ENCODE peak calls at places on chromosome 3, in four cellular contexts. Z, M, Y and G are unnamed samples.

GRCh38 chr3:51388286-51389029 is 2.6 kb upstream of the RBM15B start:
- DNase-seq in Z (no peak), M (no peak), Y (peak), G (peak)

GRCh38 chr3:108099679-108100428 is 9.0 kb upstream of the CD47 start:
- DNase-seq in Z (peak), M (no peak), Y (no peak), G (no peak)

GRCh38 chr3:194112120-194113106 is 23.5 kb upstream of the HES1 start:
- DNase-seq in Z (no peak), M (no peak), Y (peak), G (no peak)

GRCh38 chr3:33395900-33396299 is 44.3 kb downstream of the UBP1 start:
- DNase-seq in Z (no peak), M (no peak), Y (no peak), G (no peak)

GRCh38 chr3:126137490-126138130 is 42.8 kb downstream of the ALDH1L1 start:
- DNase-seq in Z (no peak), M (no peak), Y (no peak), G (no peak)

GRCh38 chr3:127473244-127474024 is 117.1 kb downstream of the TPRA1 start:
- DNase-seq in Z (peak), M (peak), Y (peak), G (peak)

GRCh38 chr3:197363553-197364409 is 65.4 kb upstream of the DLG1 start:
- DNase-seq in Z (no peak), M (peak), Y (peak), G (no peak)

GRCh38 chr3:108528459-108529231 is 18.2 kb upstream of the MYH15 start:
- DNase-seq in Z (no peak), M (no peak), Y (no peak), G (no peak)

GRCh38 chr3:159486580-159486979 is 502.1 kb upstream of the IL12A start:
- DNase-seq in Z (no peak), M (no peak), Y (peak), G (peak)

GRCh38 chr3:175193815-175194518 is 334.8 kb downstream of the NAALADL2 start:
- DNase-seq in Z (no peak), M (no peak), Y (no peak), G (peak)

GRCh38 chr3:79960594-79960993 is 192.8 kb upstream of the ROBO1 start:
- DNase-seq in Z (no peak), M (no peak), Y (no peak), G (no peak)

GRCh38 chr3:197562398-197563251 is 6.9 kb upstream of the BDH1 start:
- DNase-seq in Z (no peak), M (no peak), Y (no peak), G (no peak)

GRCh38 chr3:13404625-13405452 is 15.3 kb downstream of the NUP210 start:
- DNase-seq in Z (peak), M (no peak), Y (no peak), G (no peak)

GRCh38 chr3:52030725-52031330 is 25.5 kb downstream of the DUSP7 start:
- DNase-seq in Z (no peak), M (peak), Y (no peak), G (no peak)

GRCh38 chr3:119258915-119259314 is 18.2 kb upstream of the B4GALT4 start:
- DNase-seq in Z (no peak), M (no peak), Y (no peak), G (no peak)

GRCh38 chr3:98185180-98185579 is 18.7 kb downstream of the OR5H15 start:
- DNase-seq in Z (no peak), M (no peak), Y (no peak), G (peak)

DNA sequence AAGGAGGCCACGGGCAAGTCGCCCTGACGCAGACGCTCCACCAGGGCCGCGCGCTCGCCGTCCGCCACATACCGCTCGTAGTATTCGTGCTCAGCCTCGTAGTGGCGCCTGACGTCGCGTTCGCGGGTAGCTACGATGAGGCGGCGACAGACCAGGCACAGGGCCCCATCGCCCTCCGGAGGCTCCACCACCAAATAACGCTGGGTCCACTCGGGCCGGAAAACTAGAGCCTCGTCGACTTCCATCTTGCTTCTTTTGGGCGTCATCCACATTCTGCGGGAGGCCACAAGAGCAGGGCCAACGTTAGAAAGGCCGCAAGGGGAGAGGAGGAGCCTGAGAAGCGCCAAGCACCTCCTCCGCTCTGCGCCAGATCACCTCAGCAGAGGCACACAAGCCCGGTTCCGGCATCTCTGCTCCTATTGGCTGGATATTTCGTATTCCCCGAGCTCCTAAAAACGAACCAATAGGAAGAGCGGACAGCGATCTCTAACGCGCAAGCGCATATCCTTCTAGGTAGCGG is at the start of gene EPM2AIP1:
- DNase-seq in Z (peak), M (peak), Y (no peak), G (no peak)
- TF ChIP-seq CTCF in Z (peak), M (peak), Y (peak), G (no peak)

DNA sequence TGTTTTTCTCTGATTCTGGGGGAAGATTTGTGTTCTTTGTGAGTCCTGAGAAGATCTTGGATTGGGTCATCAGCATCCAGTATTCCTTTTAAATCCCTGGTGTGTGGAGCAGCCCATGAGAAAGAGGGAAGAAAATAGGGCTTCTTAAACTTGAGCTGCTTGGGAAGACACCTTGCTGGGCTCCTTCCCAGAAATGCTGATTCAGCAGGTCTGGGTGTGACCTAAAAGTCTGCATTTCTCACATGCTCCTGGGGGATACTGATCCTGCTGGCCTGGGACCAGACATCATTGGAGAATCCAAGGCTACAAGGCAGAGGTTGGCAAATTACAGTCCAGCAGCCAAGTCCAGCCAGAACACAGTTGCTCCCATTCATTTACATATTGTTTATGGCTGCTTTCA is 54.2 kb upstream of the CMTM7 start:
- DNase-seq in Z (no peak), M (no peak), Y (no peak), G (no peak)
- TF ChIP-seq ELF1 in Z (no peak), M (no peak), Y (no peak), G (no peak)

GRCh38 chr3:133945696-133946095 is 50.0 kb upstream of the RAB6B start:
- DNase-seq in Z (no peak), M (no peak), Y (no peak), G (no peak)
- TF ChIP-seq RAD21 in Z (no peak), M (no peak), Y (no peak), G (no peak)

GRCh38 chr3:103690536-103690935 is 1255.7 kb downstream of the ZPLD1 start:
- DNase-seq in Z (no peak), M (no peak), Y (no peak), G (no peak)
- TF ChIP-seq CTCF in Z (no peak), M (no peak), Y (no peak), G (no peak)

GRCh38 chr3:87122766-87123165 is 104.3 kb upstream of the CHMP2B start:
- DNase-seq in Z (no peak), M (no peak), Y (no peak), G (no peak)
- TF ChIP-seq ELF1 in Z (no peak), M (no peak), Y (no peak), G (no peak)

GRCh38 chr3:154954750-154955149 is 125.4 kb upstream of the MME start:
- DNase-seq in Z (peak), M (no peak), Y (no peak), G (peak)
- TF ChIP-seq RAD21 in Z (peak), M (peak), Y (no peak), G (peak)

GRCh38 chr3:185720326-185720725 is 104.5 kb downstream of the IGF2BP2 start:
- DNase-seq in Z (no peak), M (no peak), Y (no peak), G (no peak)

GRCh38 chr3:185718736-185719456 is 105.9 kb downstream of the IGF2BP2 start:
- DNase-seq in Z (no peak), M (no peak), Y (no peak), G (no peak)

GRCh38 chr3:185716436-185717090 is 108.3 kb downstream of the IGF2BP2 start:
- DNase-seq in Z (no peak), M (no peak), Y (no peak), G (no peak)

GRCh38 chr3:185717121-185717520 is 107.7 kb downstream of the IGF2BP2 start:
- DNase-seq in Z (no peak), M (no peak), Y (no peak), G (no peak)

GRCh38 chr3:185717627-185718330 is 107.1 kb downstream of the IGF2BP2 start:
- DNase-seq in Z (no peak), M (no peak), Y (peak), G (no peak)
- TF ChIP-seq CTCF in Z (no peak), M (no peak), Y (no peak), G (no peak)

GRCh38 chr3:9727743-9728142 is 3.8 kb upstream of the BRPF1 start:
- DNase-seq in Z (peak), M (no peak), Y (no peak), G (no peak)

GRCh38 chr3:9727041-9727595 is 4.4 kb upstream of the BRPF1 start:
- DNase-seq in Z (peak), M (peak), Y (peak), G (peak)

GRCh38 chr3:9729419-9729818 is 2.1 kb upstream of the BRPF1 start:
- DNase-seq in Z (no peak), M (no peak), Y (no peak), G (no peak)

GRCh38 chr3:9721698-9722057 is 9.9 kb upstream of the BRPF1 start:
- DNase-seq in Z (no peak), M (no peak), Y (no peak), G (no peak)

DNA sequence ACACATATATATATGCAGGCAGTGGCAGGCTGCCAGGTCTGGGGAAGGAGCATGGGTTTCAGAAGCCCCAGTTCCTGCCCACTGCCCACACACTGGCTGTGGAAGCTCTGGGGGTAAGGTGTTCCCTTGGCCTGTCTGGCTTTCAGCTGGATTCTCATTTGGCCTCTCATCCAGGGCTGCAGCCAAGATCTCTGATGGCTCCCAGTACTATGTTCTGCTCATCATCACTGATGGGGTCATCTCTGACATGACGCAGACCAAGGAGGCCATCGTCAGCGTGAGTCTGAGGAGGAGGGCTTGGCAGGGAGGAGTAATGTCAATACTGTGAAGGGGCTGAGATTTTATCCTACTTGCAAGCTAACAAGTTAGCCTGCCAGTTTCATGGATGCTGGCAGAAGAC is 5.8 kb upstream of the BRPF1 start:
- DNase-seq in Z (no peak), M (no peak), Y (no peak), G (no peak)
- TF ChIP-seq ELF1 in Z (no peak), M (no peak), Y (no peak), G (no peak)

GRCh38 chr3:47392933-47393332 is 12.1 kb downstream of the PTPN23 start:
- DNase-seq in Z (no peak), M (no peak), Y (no peak), G (no peak)

GRCh38 chr3:47394140-47394855 is 13.5 kb downstream of the PTPN23 start:
- DNase-seq in Z (no peak), M (peak), Y (peak), G (no peak)

GRCh38 chr3:47398218-47398617 is 17.4 kb downstream of the PTPN23 start:
- DNase-seq in Z (no peak), M (no peak), Y (no peak), G (no peak)

GRCh38 chr3:47399016-47399415 is 18.2 kb downstream of the PTPN23 start:
- DNase-seq in Z (no peak), M (no peak), Y (no peak), G (no peak)

GRCh38 chr3:47394867-47395266 is 14.0 kb downstream of the PTPN23 start:
- DNase-seq in Z (no peak), M (peak), Y (no peak), G (no peak)
- TF ChIP-seq RAD21 in Z (no peak), M (no peak), Y (no peak), G (no peak)

GRCh38 chr3:189053327-189053726 is 118.4 kb upstream of the TPRG1 start:
- DNase-seq in Z (no peak), M (no peak), Y (no peak), G (no peak)

DNA sequence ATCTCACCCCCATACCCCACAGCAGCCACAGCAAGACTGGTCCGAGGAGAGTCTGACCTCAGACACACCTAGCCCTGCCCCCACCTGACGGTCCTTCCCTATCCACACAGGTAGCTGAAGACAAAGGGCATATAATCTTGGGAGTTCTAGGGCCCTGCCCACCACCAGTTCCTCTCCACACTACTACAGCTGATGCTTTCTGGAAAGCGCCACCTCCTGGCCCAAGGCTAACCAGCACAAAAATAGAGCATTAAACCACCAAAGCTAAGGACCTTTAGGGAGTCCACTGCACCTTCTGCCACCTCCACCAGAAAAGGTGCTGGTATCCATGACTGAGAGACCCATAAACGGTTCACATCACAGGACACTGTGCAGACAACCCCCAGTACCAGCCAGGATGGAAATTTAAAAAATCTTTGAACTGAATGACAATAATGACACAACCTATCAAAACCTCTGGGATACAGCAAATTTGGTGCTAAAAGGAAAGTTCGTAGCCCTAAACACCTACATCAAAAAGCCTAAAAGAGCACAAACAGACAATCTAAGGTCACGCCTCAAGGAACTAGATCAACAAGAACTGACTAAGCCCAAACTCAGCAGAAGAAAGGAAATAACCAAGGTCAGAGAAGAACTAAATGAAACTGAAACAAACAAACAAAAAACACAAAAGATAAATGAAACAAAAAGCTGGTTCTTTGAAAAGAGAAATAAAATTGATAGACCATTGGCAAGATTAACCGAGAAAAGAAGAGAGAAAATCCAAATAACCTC is 122.1 kb upstream of the TPRG1 start:
- DNase-seq in Z (no peak), M (no peak), Y (no peak), G (no peak)
- TF ChIP-seq CTCF in Z (no peak), M (peak), Y (peak), G (no peak)